ENCODE peak calls at places on chromosomes 6 and 20, in five cellular contexts. D is effector CD4-positive, alpha-beta T cell; M is retinal pigment epithelial cell; N is GM04504; A is fibroblast of lung. G is an unnamed sample.

GRCh38 chr6:7467007-7467897 is 74.2 kb upstream of the DSP start:
- DNase-seq in D (no peak), M (peak), N (no peak), A (no peak), G (no peak)

GRCh38 chr6:46909371-46909770 is 12.4 kb downstream of the ADGRF5 start:
- DNase-seq in D (no peak), M (no peak), N (no peak), A (no peak), G (no peak)

GRCh38 chr6:109452181-109452580 is 3.4 kb downstream of the MICAL1 start:
- DNase-seq in D (no peak), M (no peak), N (no peak), A (no peak), G (no peak)

GRCh38 chr20:49475979-49476378 is 6.5 kb downstream of the KCNB1 start:
- DNase-seq in D (no peak), M (no peak), N (no peak), A (no peak), G (no peak)

GRCh38 chr6:34425132-34425497 is 754 bp downstream of the RPS10 start:
- DNase-seq in D (no peak), M (no peak), N (no peak), A (peak), G (no peak)

GRCh38 chr6:112202639-112203341 is 51.6 kb downstream of the LAMA4 start:
- DNase-seq in D (no peak), M (no peak), N (no peak), A (peak), G (no peak)

GRCh38 chr6:1020133-1020532 is 291.8 kb upstream of the FOXQ1 start:
- DNase-seq in D (no peak), M (no peak), N (no peak), A (no peak), G (no peak)

GRCh38 chr6:85680388-85680787 is 37.7 kb upstream of the SYNCRIP start:
- DNase-seq in D (no peak), M (no peak), N (no peak), A (no peak), G (no peak)

GRCh38 chr6:13089296-13089994 is 238.9 kb downstream of the TBC1D7 start:
- DNase-seq in D (no peak), M (no peak), N (peak), A (no peak), G (no peak)

GRCh38 chr6:130815200-130816071 is 11.8 kb upstream of the SMLR1 start:
- DNase-seq in D (no peak), M (no peak), N (no peak), A (no peak), G (no peak)

GRCh38 chr20:31608256-31608980 is 3.3 kb downstream of the ID1 start:
- DNase-seq in D (no peak), M (no peak), N (no peak), A (peak), G (peak)

GRCh38 chr6:49030621-49031020 is 432.4 kb downstream of the MMUT start:
- DNase-seq in D (no peak), M (peak), N (peak), A (peak), G (no peak)

GRCh38 chr6:112037783-112038216 is 16.1 kb upstream of the CCN6 start:
- DNase-seq in D (no peak), M (peak), N (peak), A (peak), G (no peak)

GRCh38 chr20:46151936-46152335 is 33.8 kb downstream of the CD40 start:
- DNase-seq in D (no peak), M (no peak), N (no peak), A (no peak), G (no peak)

GRCh38 chr6:33620584-33621395 is at the start of gene ITPR3:
- DNase-seq in D (peak), M (no peak), N (no peak), A (peak), G (peak)

GRCh38 chr6:169132361-169132895 is 121.2 kb downstream of the THBS2 start:
- DNase-seq in D (no peak), M (no peak), N (no peak), A (no peak), G (no peak)

GRCh38 chr6:5294392-5295211 is 33.3 kb downstream of the FARS2 start:
- DNase-seq in D (no peak), M (no peak), N (no peak), A (no peak), G (no peak)

GRCh38 chr6:36386495-36387439 is 702 bp downstream of the ETV7 start:
- DNase-seq in D (peak), M (no peak), N (peak), A (peak), G (peak)

GRCh38 chr20:25196701-25197120 is 1.2 kb downstream of the ENTPD6 start:
- DNase-seq in D (no peak), M (no peak), N (no peak), A (no peak), G (peak)

GRCh38 chr6:18323935-18324707 is 59.8 kb upstream of the DEK start:
- DNase-seq in D (no peak), M (no peak), N (no peak), A (peak), G (peak)

GRCh38 chr6:69866351-69867074 is at the start of gene COL19A1:
- DNase-seq in D (peak), M (no peak), N (no peak), A (no peak), G (no peak)

GRCh38 chr6:3259491-3259958 is 778 bp downstream of the PSMG4 start:
- DNase-seq in D (peak), M (no peak), N (peak), A (no peak), G (no peak)